ENCODE peak calls at places on chromosome 16, in ten cellular contexts. N is NCI-H1105 treated with DMSO at 0.1 percent for 48 hours; O is prostate gland; I is NT2/D1; A is ascending aorta; E is NCI-H446; B is stomach; X is naive thymus-derived CD8-positive, alpha-beta T cell; G is brain microvascular endothelial cell; Y is GM23338. H is an unnamed sample.

GRCh38 chr16:9258423-9259051 is 167.1 kb downstream of the HAPSTR1 start:
- DNase-seq in X (no peak), G (peak; percentile 17), O (peak; percentile 7), B (no peak), A (no peak), E (no peak), N (no peak), Y (peak; percentile 87), I (peak; percentile 64), H (no peak)

GRCh38 chr16:50587543-50587942 is 39.3 kb downstream of the NKD1 start:
- DNase-seq in Y (no peak), O (no peak), I (no peak), G (no peak), X (no peak), E (no peak), B (no peak), N (no peak), A (no peak), H (no peak)

GRCh38 chr16:705748-706188 is at the start of gene FBXL16:
- DNase-seq in B (no peak), E (no peak), O (no peak), Y (peak; percentile 70), X (no peak), A (no peak), I (no peak), G (no peak), N (peak; percentile 43), H (no peak)

GRCh38 chr16:2964416-2965223 is 545 bp downstream of the KREMEN2 start:
- DNase-seq in X (peak; percentile 53), E (peak; percentile 60), Y (peak; percentile 95), A (no peak), N (peak; percentile 61), B (peak; percentile 39), G (no peak), O (no peak), I (peak; percentile 87), H (peak; percentile 88)

GRCh38 chr16:16938009-16938408 is 532.8 kb downstream of the XYLT1 start:
- DNase-seq in A (no peak), Y (no peak), O (no peak), X (no peak), N (no peak), E (no peak), G (no peak), I (no peak), B (no peak), H (no peak)

GRCh38 chr16:48511071-48511540 is 98.9 kb downstream of the N4BP1 start:
- DNase-seq in B (no peak), O (no peak), I (peak; percentile 36), G (peak; percentile 10), Y (no peak), X (no peak), E (no peak), N (no peak), A (no peak), H (no peak)

GRCh38 chr16:46857261-46857962 is 26.4 kb upstream of the C16orf87 start:
- DNase-seq in Y (peak; percentile 59), A (no peak), I (no peak), E (no peak), B (no peak), X (no peak), O (peak; percentile 30), G (peak; percentile 48), N (peak; percentile 76), H (no peak)

GRCh38 chr16:8848939-8849391 is 19.8 kb downstream of the CARHSP1 start:
- DNase-seq in Y (no peak), A (no peak), X (no peak), G (peak; percentile 77), N (no peak), O (no peak), I (no peak), E (no peak), B (no peak), H (no peak)

GRCh38 chr16:31118223-31119155 is 1.0 kb downstream of the KAT8 start:
- DNase-seq in X (no peak), E (no peak), A (no peak), B (no peak), Y (no peak), N (no peak), I (no peak), O (no peak), G (peak; percentile 47), H (no peak)

GRCh38 chr16:88466175-88466862 is 13.2 kb downstream of the ZFPM1 start:
- DNase-seq in G (no peak), I (no peak), B (no peak), E (no peak), Y (no peak), X (no peak), O (no peak), N (no peak), A (no peak), H (no peak)

GRCh38 chr16:88331989-88332920 is 50.5 kb upstream of the ZNF469 start:
- DNase-seq in Y (no peak), A (peak; percentile 90), N (no peak), G (peak; percentile 99), B (peak; percentile 49), O (peak; percentile 66), I (no peak), X (no peak), E (no peak), H (no peak)

GRCh38 chr16:85279874-85280545 is 167.7 kb upstream of the CIBAR2 start:
- DNase-seq in X (no peak), I (no peak), G (no peak), E (no peak), Y (no peak), O (no peak), A (no peak), B (no peak), N (no peak), H (no peak)

GRCh38 chr16:46789075-46789474 is 40.9 kb upstream of the MYLK3 start:
- DNase-seq in A (no peak), I (no peak), E (no peak), O (no peak), Y (no peak), G (no peak), N (no peak), X (no peak), B (no peak), H (peak; percentile 14)

GRCh38 chr16:59330030-59330670 is 596.0 kb upstream of the GOT2 start:
- DNase-seq in E (no peak), Y (no peak), X (no peak), I (no peak), N (no peak), A (no peak), O (no peak), G (peak; percentile 33), B (no peak), H (no peak)

GRCh38 chr16:75931043-75931442 is 204.8 kb upstream of the CPHXL start:
- DNase-seq in Y (no peak), A (no peak), B (no peak), I (no peak), O (no peak), E (no peak), G (no peak), N (no peak), X (no peak), H (no peak)

GRCh38 chr16:28298511-28298878 is 6.2 kb downstream of the SBK1 start:
- DNase-seq in I (no peak), X (no peak), N (no peak), G (no peak), A (no peak), Y (peak; percentile 67), B (no peak), O (no peak), E (no peak), H (no peak)

GRCh38 chr16:22070361-22071351 is 21.7 kb upstream of the VWA3A start:
- DNase-seq in B (peak; percentile 37), O (peak; percentile 47), Y (no peak), I (no peak), E (peak; percentile 21), A (no peak), G (no peak), N (no peak), X (no peak), H (no peak)

GRCh38 chr16:27202923-27203428 is 350 bp upstream of the KDM8 start:
- DNase-seq in N (no peak), I (no peak), E (no peak), G (no peak), X (no peak), A (no peak), O (no peak), B (no peak), Y (no peak), H (no peak)

GRCh38 chr16:58638148-58639036 is 8.8 kb upstream of the CNOT1 start:
- DNase-seq in Y (peak; percentile 63), B (peak; percentile 45), G (peak; percentile 66), X (no peak), E (no peak), I (no peak), O (no peak), A (no peak), N (no peak), H (no peak)

GRCh38 chr16:55778718-55779117 is 54.2 kb downstream of the CES1 start:
- DNase-seq in B (no peak), E (no peak), N (no peak), Y (no peak), A (no peak), G (no peak), I (no peak), X (no peak), O (no peak), H (no peak)

GRCh38 chr16:74667215-74667765 is 613 bp upstream of the RFWD3 start:
- DNase-seq in G (no peak), I (no peak), B (peak; percentile 34), A (peak; percentile 65), O (no peak), Y (peak; percentile 80), X (peak; percentile 34), N (no peak), E (no peak), H (no peak)

GRCh38 chr16:14501331-14502255 is 128.5 kb downstream of the PARN start:
- DNase-seq in I (peak; percentile 66), G (peak; percentile 90), B (peak; percentile 89), E (peak; percentile 88), N (peak; percentile 90), O (peak; percentile 88), Y (peak; percentile 82), A (peak; percentile 93), X (no peak), H (no peak)

GRCh38 chr16:54286330-54287017 is at the start of gene IRX3:
- DNase-seq in B (peak; percentile 88), G (peak; percentile 63), Y (peak; percentile 94), O (peak; percentile 95), A (peak; percentile 83), I (peak; percentile 84), X (no peak), E (peak; percentile 65), N (peak; percentile 88), H (peak; percentile 53)

GRCh38 chr16:68037820-68038597 is 14.9 kb downstream of the DUS2 start:
- DNase-seq in A (no peak), N (no peak), B (no peak), Y (no peak), E (no peak), I (no peak), X (no peak), G (no peak), O (no peak), H (peak; percentile 44)

GRCh38 chr16:51095114-51095872 is 55.8 kb downstream of the SALL1 start:
- DNase-seq in Y (no peak), I (no peak), X (no peak), O (no peak), B (no peak), A (no peak), N (no peak), G (no peak), E (no peak), H (no peak)

GRCh38 chr16:14358697-14359305 is 271.3 kb downstream of the PARN start:
- DNase-seq in G (no peak), N (no peak), I (no peak), X (no peak), E (peak; percentile 35), Y (no peak), B (no peak), O (no peak), A (no peak), H (no peak)